ENCODE peak calls at places on chromosomes 4 and X, in four cellular contexts. One of them, this sample, is unnamed.
A peak's percentile ranks its signal among the peaks of the same experiment; 100 is the strongest.

GRCh38 chr4:3346146-3346545 is 53.3 kb downstream of the RGS12 start:
- DNase-seq in PC-9: peak; percentile 35
- DNase-seq in activated B cell treated with CpG ODN at 0.5 μM for 24 hours: no peak
- DNase-seq in GM06990: no peak
- DNase-seq in this sample: no peak

GRCh38 chr4:33831667-33832066 is 2412.6 kb downstream of the ARAP2 start:
- DNase-seq in PC-9: no peak
- DNase-seq in GM06990: no peak
- DNase-seq in activated B cell treated with CpG ODN at 0.5 μM for 24 hours: no peak
- DNase-seq in this sample: no peak

GRCh38 chr4:56467284-56468096 is at the start of gene SRP72:
- DNase-seq in GM06990: peak; percentile 85
- DNase-seq in PC-9: peak; percentile 79
- DNase-seq in activated B cell treated with CpG ODN at 0.5 μM for 24 hours: peak; percentile 83
- DNase-seq in this sample: peak; percentile 85

GRCh38 chr4:8909548-8909947 is 37.9 kb upstream of the HMX1 start:
- DNase-seq in GM06990: no peak
- DNase-seq in PC-9: no peak
- DNase-seq in activated B cell treated with CpG ODN at 0.5 μM for 24 hours: no peak
- DNase-seq in this sample: no peak

GRCh38 chrX:38805294-38806053 is 4.2 kb downstream of the MID1IP1 start:
- DNase-seq in activated B cell treated with CpG ODN at 0.5 μM for 24 hours: peak; percentile 51
- DNase-seq in PC-9: no peak
- DNase-seq in GM06990: peak; percentile 79
- DNase-seq in this sample: peak; percentile 22

GRCh38 chr4:141153751-141154510 is 20.7 kb upstream of the RNF150 start:
- DNase-seq in activated B cell treated with CpG ODN at 0.5 μM for 24 hours: no peak
- DNase-seq in PC-9: no peak
- DNase-seq in GM06990: no peak
- DNase-seq in this sample: no peak

GRCh38 chr4:88802585-88803285 is 105.1 kb upstream of the NAP1L5 start:
- DNase-seq in PC-9: no peak
- DNase-seq in GM06990: no peak
- DNase-seq in activated B cell treated with CpG ODN at 0.5 μM for 24 hours: no peak
- DNase-seq in this sample: no peak

GRCh38 chr4:8595237-8596087 is 2.9 kb downstream of the CPZ start:
- DNase-seq in PC-9: no peak
- DNase-seq in GM06990: no peak
- DNase-seq in activated B cell treated with CpG ODN at 0.5 μM for 24 hours: no peak
- DNase-seq in this sample: no peak

GRCh38 chr4:145533011-145533410 is 51.4 kb downstream of the SMAD1 start:
- DNase-seq in GM06990: no peak
- DNase-seq in PC-9: no peak
- DNase-seq in activated B cell treated with CpG ODN at 0.5 μM for 24 hours: no peak
- DNase-seq in this sample: no peak

GRCh38 chrX:17425551-17425950 is 50.6 kb downstream of the NHS start:
- DNase-seq in GM06990: no peak
- DNase-seq in activated B cell treated with CpG ODN at 0.5 μM for 24 hours: no peak
- DNase-seq in PC-9: no peak
- DNase-seq in this sample: no peak

GRCh38 chr4:41744572-41745291 is 3.8 kb downstream of the PHOX2B start:
- DNase-seq in PC-9: no peak
- DNase-seq in activated B cell treated with CpG ODN at 0.5 μM for 24 hours: no peak
- DNase-seq in GM06990: no peak
- DNase-seq in this sample: no peak

GRCh38 chr4:27506401-27506800 is 645.8 kb downstream of the STIM2 start:
- DNase-seq in PC-9: no peak
- DNase-seq in GM06990: no peak
- DNase-seq in activated B cell treated with CpG ODN at 0.5 μM for 24 hours: no peak
- DNase-seq in this sample: no peak

GRCh38 chr4:124973716-124974115 is 261.2 kb upstream of the ANKRD50 start:
- DNase-seq in GM06990: no peak
- DNase-seq in PC-9: no peak
- DNase-seq in activated B cell treated with CpG ODN at 0.5 μM for 24 hours: no peak
- DNase-seq in this sample: no peak

GRCh38 chr4:89640620-89641366 is 196.2 kb downstream of the SNCA start:
- DNase-seq in GM06990: no peak
- DNase-seq in activated B cell treated with CpG ODN at 0.5 μM for 24 hours: no peak
- DNase-seq in PC-9: no peak
- DNase-seq in this sample: no peak

GRCh38 chr4:77852892-77853495 is 9.6 kb upstream of the MRPL1 start:
- DNase-seq in PC-9: no peak
- DNase-seq in activated B cell treated with CpG ODN at 0.5 μM for 24 hours: peak; percentile 29
- DNase-seq in GM06990: peak; percentile 14
- DNase-seq in this sample: peak; percentile 69

GRCh38 chrX:41352329-41352801 is 18.4 kb downstream of the DDX3X start:
- DNase-seq in PC-9: peak; percentile 13
- DNase-seq in GM06990: no peak
- DNase-seq in activated B cell treated with CpG ODN at 0.5 μM for 24 hours: no peak
- DNase-seq in this sample: no peak

GRCh38 chrX:635428-636192 is 5.0 kb downstream of the SHOX start:
- DNase-seq in PC-9: no peak
- DNase-seq in GM06990: no peak
- DNase-seq in activated B cell treated with CpG ODN at 0.5 μM for 24 hours: no peak
- DNase-seq in this sample: no peak

GRCh38 chrX:1401611-1402430 is 9.9 kb upstream of the SLC25A6 start:
- DNase-seq in GM06990: no peak
- DNase-seq in PC-9: no peak
- DNase-seq in activated B cell treated with CpG ODN at 0.5 μM for 24 hours: no peak
- DNase-seq in this sample: no peak

GRCh38 chrX:40496728-40497127 is 84.0 kb upstream of the ATP6AP2 start:
- DNase-seq in PC-9: no peak
- DNase-seq in GM06990: no peak
- DNase-seq in activated B cell treated with CpG ODN at 0.5 μM for 24 hours: no peak
- DNase-seq in this sample: no peak

GRCh38 chrX:24298191-24298590 is 15.7 kb downstream of the SUPT20HL2 start:
- DNase-seq in PC-9: peak; percentile 24
- DNase-seq in activated B cell treated with CpG ODN at 0.5 μM for 24 hours: no peak
- DNase-seq in GM06990: no peak
- DNase-seq in this sample: no peak

GRCh38 chrX:63784902-63785692 is at the start of gene ARHGEF9:
- DNase-seq in PC-9: no peak
- DNase-seq in activated B cell treated with CpG ODN at 0.5 μM for 24 hours: no peak
- DNase-seq in GM06990: peak; percentile 14
- DNase-seq in this sample: peak; percentile 15

GRCh38 chr4:99485212-99485611 is 25.6 kb upstream of the C4orf17 start:
- DNase-seq in PC-9: no peak
- DNase-seq in GM06990: no peak
- DNase-seq in activated B cell treated with CpG ODN at 0.5 μM for 24 hours: no peak
- DNase-seq in this sample: no peak

GRCh38 chr4:168848112-168848511 is 161.9 kb downstream of the CBR4 start:
- DNase-seq in GM06990: no peak
- DNase-seq in PC-9: no peak
- DNase-seq in activated B cell treated with CpG ODN at 0.5 μM for 24 hours: no peak
- DNase-seq in this sample: no peak

GRCh38 chr4:24927039-24927438 is 14.2 kb upstream of the CCDC149 start:
- DNase-seq in activated B cell treated with CpG ODN at 0.5 μM for 24 hours: no peak
- DNase-seq in PC-9: no peak
- DNase-seq in GM06990: no peak
- DNase-seq in this sample: no peak

GRCh38 chr4:142091085-142091513 is 454.7 kb downstream of the IL15 start:
- DNase-seq in PC-9: no peak
- DNase-seq in GM06990: no peak
- DNase-seq in activated B cell treated with CpG ODN at 0.5 μM for 24 hours: no peak
- DNase-seq in this sample: no peak

GRCh38 chr4:150366487-150366999 is 215.4 kb upstream of the MAB21L2 start:
- DNase-seq in PC-9: no peak
- DNase-seq in GM06990: peak; percentile 38
- DNase-seq in activated B cell treated with CpG ODN at 0.5 μM for 24 hours: no peak
- DNase-seq in this sample: no peak

GRCh38 chr4:139453041-139453370 is 915 bp upstream of the RAB33B start:
- DNase-seq in GM06990: no peak
- DNase-seq in activated B cell treated with CpG ODN at 0.5 μM for 24 hours: no peak
- DNase-seq in PC-9: no peak
- DNase-seq in this sample: no peak

GRCh38 chrX:94551831-94552230 is 877.8 kb downstream of the FAM133A start:
- DNase-seq in PC-9: no peak
- DNase-seq in activated B cell treated with CpG ODN at 0.5 μM for 24 hours: no peak
- DNase-seq in GM06990: no peak
- DNase-seq in this sample: no peak

GRCh38 chr4:7598939-7599790 is 164.4 kb upstream of the PSAPL1 start:
- DNase-seq in GM06990: no peak
- DNase-seq in activated B cell treated with CpG ODN at 0.5 μM for 24 hours: no peak
- DNase-seq in PC-9: no peak
- DNase-seq in this sample: no peak

GRCh38 chr4:1644906-1645657 is 39.0 kb downstream of the FAM53A start:
- DNase-seq in GM06990: no peak
- DNase-seq in activated B cell treated with CpG ODN at 0.5 μM for 24 hours: no peak
- DNase-seq in PC-9: no peak
- DNase-seq in this sample: no peak

GRCh38 chrX:49106930-49107329 is 16.6 kb downstream of the GPKOW start:
- DNase-seq in PC-9: no peak
- DNase-seq in GM06990: no peak
- DNase-seq in activated B cell treated with CpG ODN at 0.5 μM for 24 hours: no peak
- DNase-seq in this sample: no peak
- TF ChIP-seq CTCF in PC-9: no peak
- TF ChIP-seq CTCF in GM06990: peak; percentile 23
- TF ChIP-seq CTCF in activated B cell treated with CpG ODN at 0.5 μM for 24 hours: no peak
- TF ChIP-seq CTCF in this sample: no peak

DNA sequence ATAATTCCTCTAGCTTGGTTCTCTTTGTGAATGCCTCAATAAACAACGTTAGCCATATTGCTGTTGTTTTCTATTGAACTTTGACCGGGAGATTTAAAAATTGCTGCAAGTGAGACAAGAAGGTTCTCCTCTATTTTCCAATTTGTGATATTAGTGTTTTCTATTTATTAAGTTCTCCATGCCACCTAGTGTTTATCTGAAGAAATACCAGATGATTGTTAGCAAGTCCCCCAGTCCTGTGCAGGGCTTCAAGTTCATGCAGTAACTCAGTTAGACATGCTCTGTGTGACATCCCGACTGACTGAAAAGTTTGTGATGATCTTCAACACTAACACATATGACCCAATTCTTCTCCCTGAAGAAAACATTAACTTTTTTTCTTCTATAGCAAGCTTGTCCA is 31.5 kb upstream of the TFDP3 start:
- DNase-seq in PC-9: no peak
- DNase-seq in GM06990: no peak
- DNase-seq in activated B cell treated with CpG ODN at 0.5 μM for 24 hours: no peak
- DNase-seq in this sample: no peak
- TF ChIP-seq CTCF in PC-9: peak; percentile 65
- TF ChIP-seq CTCF in GM06990: no peak
- TF ChIP-seq CTCF in activated B cell treated with CpG ODN at 0.5 μM for 24 hours: no peak
- TF ChIP-seq CTCF in this sample: no peak

GRCh38 chr4:157014621-157015591 is 43.3 kb upstream of the PDGFC start:
- DNase-seq in activated B cell treated with CpG ODN at 0.5 μM for 24 hours: no peak
- DNase-seq in PC-9: peak; percentile 34
- DNase-seq in GM06990: no peak
- DNase-seq in this sample: no peak
- TF ChIP-seq CTCF in activated B cell treated with CpG ODN at 0.5 μM for 24 hours: no peak
- TF ChIP-seq CTCF in PC-9: no peak
- TF ChIP-seq CTCF in GM06990: no peak
- TF ChIP-seq CTCF in this sample: no peak

DNA sequence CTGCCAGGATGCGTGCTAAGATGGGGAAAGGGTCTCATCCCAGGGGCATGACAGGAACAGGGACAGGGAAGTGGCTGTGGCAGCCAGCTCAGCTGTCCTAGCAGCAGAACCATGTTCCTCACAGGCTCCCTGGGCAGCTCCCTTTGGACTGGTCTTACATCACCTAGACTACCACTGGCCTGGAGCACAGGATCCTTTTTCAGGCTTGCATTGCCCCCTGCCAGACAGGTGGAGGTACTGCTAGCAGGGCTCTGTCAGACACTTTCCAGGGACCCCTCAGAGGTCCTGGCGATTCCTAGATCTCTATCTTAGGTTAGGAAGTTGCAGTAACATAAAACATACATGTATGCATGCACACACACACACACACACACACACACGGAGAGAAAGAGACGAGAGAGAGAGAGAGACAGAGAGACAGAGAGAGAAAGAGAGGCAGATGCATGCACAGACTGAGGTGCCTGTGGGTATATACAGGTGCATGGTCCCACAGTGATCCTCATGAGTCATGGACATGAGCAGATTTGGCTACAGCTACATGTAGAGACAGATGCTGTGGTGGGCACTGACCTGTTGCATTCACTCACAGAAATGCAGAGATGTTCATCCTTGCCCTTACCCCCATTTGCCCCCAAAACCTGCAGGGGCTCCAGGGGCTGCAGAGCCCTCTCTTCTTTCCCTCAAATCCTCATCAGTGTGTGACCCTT is 63.6 kb downstream of the STARD8 start:
- DNase-seq in GM06990: no peak
- DNase-seq in PC-9: peak; percentile 52
- DNase-seq in activated B cell treated with CpG ODN at 0.5 μM for 24 hours: no peak
- DNase-seq in this sample: no peak
- TF ChIP-seq CTCF in GM06990: peak; percentile 53
- TF ChIP-seq CTCF in PC-9: peak; percentile 80
- TF ChIP-seq CTCF in activated B cell treated with CpG ODN at 0.5 μM for 24 hours: no peak
- TF ChIP-seq CTCF in this sample: no peak

GRCh38 chrX:96764864-96765263 is 80.2 kb downstream of the DIAPH2 start:
- DNase-seq in GM06990: no peak
- DNase-seq in activated B cell treated with CpG ODN at 0.5 μM for 24 hours: no peak
- DNase-seq in PC-9: no peak
- DNase-seq in this sample: no peak

GRCh38 chrX:96774116-96774515 is 89.5 kb downstream of the DIAPH2 start:
- DNase-seq in GM06990: no peak
- DNase-seq in activated B cell treated with CpG ODN at 0.5 μM for 24 hours: no peak
- DNase-seq in PC-9: no peak
- DNase-seq in this sample: no peak

GRCh38 chrX:96771500-96771899 is 86.9 kb downstream of the DIAPH2 start:
- DNase-seq in PC-9: no peak
- DNase-seq in activated B cell treated with CpG ODN at 0.5 μM for 24 hours: no peak
- DNase-seq in GM06990: no peak
- DNase-seq in this sample: no peak

DNA sequence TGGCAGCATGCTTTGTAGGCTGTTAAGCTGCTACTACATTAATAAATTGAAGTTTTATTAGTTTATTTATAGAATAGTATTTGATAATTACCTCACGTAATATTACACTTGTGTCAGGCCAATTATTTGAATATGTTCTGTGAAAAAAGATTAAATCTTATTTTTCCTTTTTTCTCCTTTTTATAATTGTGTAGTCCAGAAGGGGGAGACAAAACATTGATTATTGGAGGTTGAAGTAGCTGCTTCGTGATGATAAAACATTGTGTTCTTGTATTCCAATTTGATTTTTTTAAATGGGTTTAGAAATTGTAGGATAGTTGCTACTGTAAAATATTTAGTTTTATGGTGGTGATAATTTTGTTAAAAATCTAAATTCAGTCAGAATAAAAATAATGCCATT is 85.7 kb downstream of the DIAPH2 start:
- DNase-seq in GM06990: no peak
- DNase-seq in PC-9: no peak
- DNase-seq in activated B cell treated with CpG ODN at 0.5 μM for 24 hours: no peak
- DNase-seq in this sample: no peak
- TF ChIP-seq CTCF in GM06990: peak; percentile 41
- TF ChIP-seq CTCF in PC-9: peak; percentile 49
- TF ChIP-seq CTCF in activated B cell treated with CpG ODN at 0.5 μM for 24 hours: no peak
- TF ChIP-seq CTCF in this sample: peak; percentile 27

DNA sequence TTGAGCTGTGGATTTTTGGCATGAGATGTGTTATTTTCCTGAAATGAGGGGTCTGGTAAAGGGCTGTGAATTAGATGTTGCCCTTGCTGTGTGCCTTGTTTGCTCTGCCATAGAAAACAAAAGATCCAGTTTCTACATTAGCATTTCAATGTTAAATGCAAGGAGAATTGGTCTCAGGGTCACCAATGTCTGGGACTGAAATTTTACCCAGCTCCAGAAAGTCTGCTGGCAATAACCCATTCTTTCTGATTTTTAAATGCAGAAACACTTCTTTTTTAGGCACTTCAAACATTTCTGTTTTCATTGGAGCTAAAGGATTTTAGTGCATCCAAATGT is 13.8 kb upstream of the FREM3 start:
- DNase-seq in GM06990: no peak
- DNase-seq in activated B cell treated with CpG ODN at 0.5 μM for 24 hours: no peak
- DNase-seq in PC-9: no peak
- DNase-seq in this sample: no peak
- TF ChIP-seq CTCF in GM06990: no peak
- TF ChIP-seq CTCF in activated B cell treated with CpG ODN at 0.5 μM for 24 hours: no peak
- TF ChIP-seq CTCF in PC-9: no peak
- TF ChIP-seq CTCF in this sample: no peak

This sample was measured in natural killer cell.